ENCODE peak calls at places on chromosomes 4 and X, in eight cellular contexts. V is psoas muscle; A is stimulated activated CD4-positive, alpha-beta T cell treated with anti-CD3 and anti-CD28 coated beads, Interleukin-2, amount 100 ng/mL, for 48 hours; Q is activated CD4-positive, alpha-beta memory T cell treated with anti-CD3 and anti-CD28 coated beads, Interleukin-2, amount 10 ng/mL, durations not matched to agents 7 days and 5 days; K is NCI-H1092; C is pancreas; U is aorta; M is activated naive CD4-positive, alpha-beta T cell treated with anti-CD3 and anti-CD28 coated beads for 36 hours. L is an unnamed sample.

GRCh38 chrX:100376581-100376980 is 33.5 kb downstream of the PCDH19 start:
- DNase-seq in V (no peak), A (no peak), Q (no peak), K (no peak), C (no peak), U (no peak), M (no peak), L (no peak)

GRCh38 chr4:87465739-87466366 is 43.5 kb downstream of the NUDT9 start:
- DNase-seq in V (no peak), A (no peak), Q (no peak), K (no peak), C (no peak), U (no peak), M (no peak), L (no peak)

GRCh38 chrX:44731160-44731559 is 112.7 kb upstream of the DUSP21 start:
- DNase-seq in V (no peak), A (no peak), Q (no peak), K (no peak), C (no peak), U (no peak), M (no peak), L (no peak)

GRCh38 chrX:140391313-140391712 is 113.6 kb downstream of the SOX3 start:
- DNase-seq in V (no peak), A (no peak), Q (no peak), K (no peak), C (no peak), U (no peak), M (no peak), L (no peak)

GRCh38 chr4:28388471-28388870 is 1527.8 kb downstream of the STIM2 start:
- DNase-seq in V (no peak), A (no peak), Q (no peak), K (no peak), C (no peak), U (no peak), M (no peak), L (no peak)

GRCh38 chrX:129781134-129782014 is 1.6 kb downstream of the SASH3 start:
- DNase-seq in V (peak), A (peak), Q (peak), K (no peak), C (no peak), U (peak), M (peak), L (no peak)

GRCh38 chrX:96792047-96792446 is 91.7 kb upstream of the RPA4 start:
- DNase-seq in V (no peak), A (no peak), Q (no peak), K (no peak), C (no peak), U (no peak), M (no peak), L (no peak)

GRCh38 chrX:101291204-101291603 is at the start of gene TAF7L:
- DNase-seq in V (no peak), A (no peak), Q (no peak), K (no peak), C (no peak), U (no peak), M (no peak), L (no peak)

GRCh38 chrX:153782324-153782723 is 1.5 kb downstream of the SRPK3 start:
- DNase-seq in V (no peak), A (no peak), Q (no peak), K (peak), C (no peak), U (no peak), M (no peak), L (no peak)

GRCh38 chrX:56000169-56000568 is 232.0 kb upstream of the KLF8 start:
- DNase-seq in V (no peak), A (no peak), Q (no peak), K (no peak), C (no peak), U (no peak), M (no peak), L (no peak)

GRCh38 chrX:572490-573124 is 58.0 kb upstream of the SHOX start:
- DNase-seq in V (no peak), A (no peak), Q (peak), K (peak), C (no peak), U (peak), M (peak), L (no peak)